ENCODE peak calls at places on chromosomes 2 and 18, in ten cellular contexts. D, V, O, G, I, X, K, W, U and S are unnamed samples.

GRCh38 chr2:127649684-127650040 is 3.7 kb downstream of the GPR17 start:
- DNase-seq in D (peak), V (peak), O (peak), G (peak), I (peak), X (peak), K (peak), W (peak), U (peak), S (peak)

GRCh38 chr2:25340340-25340886 is 1.3 kb downstream of the DNMT3A start:
- DNase-seq in D (peak), V (peak), O (no peak), G (peak), I (no peak), X (no peak), K (no peak), W (no peak), U (peak), S (no peak)

GRCh38 chr2:147665035-147665434 is 179.8 kb upstream of the ACVR2A start:
- DNase-seq in D (peak), V (no peak), O (no peak), G (no peak), I (no peak), X (no peak), K (no peak), W (no peak), U (no peak), S (peak)

GRCh38 chr2:240686460-240686859 is 3.8 kb upstream of the AQP12B start:
- DNase-seq in D (no peak), V (no peak), O (no peak), G (no peak), I (no peak), X (no peak), K (no peak), W (no peak), U (no peak), S (no peak)

GRCh38 chr18:45108754-45109153 is 428.1 kb downstream of the SETBP1 start:
- DNase-seq in D (no peak), V (no peak), O (no peak), G (no peak), I (no peak), X (no peak), K (no peak), W (no peak), U (no peak), S (no peak)

GRCh38 chr2:147715807-147716206 is 129.0 kb upstream of the ACVR2A start:
- DNase-seq in D (no peak), V (no peak), O (no peak), G (no peak), I (no peak), X (no peak), K (no peak), W (no peak), U (no peak), S (peak)

GRCh38 chr2:12717988-12718661 is 1.4 kb downstream of the TRIB2 start:
- DNase-seq in D (peak), V (no peak), O (no peak), G (peak), I (peak), X (peak), K (no peak), W (no peak), U (peak), S (peak)

GRCh38 chr2:149375801-149376349 is 45.5 kb downstream of the LYPD6 start:
- DNase-seq in D (no peak), V (no peak), O (no peak), G (no peak), I (no peak), X (peak), K (no peak), W (peak), U (no peak), S (peak)

GRCh38 chr2:104046466-104046865 is 807.4 kb upstream of the POU3F3 start:
- DNase-seq in D (no peak), V (no peak), O (no peak), G (no peak), I (no peak), X (no peak), K (no peak), W (no peak), U (no peak), S (no peak)

GRCh38 chr18:26868968-26869586 is 3.6 kb upstream of the AQP4 start:
- DNase-seq in D (no peak), V (no peak), O (no peak), G (no peak), I (no peak), X (no peak), K (no peak), W (no peak), U (no peak), S (no peak)

GRCh38 chr18:644395-645004 is 13.0 kb upstream of the TYMS start:
- DNase-seq in D (no peak), V (no peak), O (no peak), G (peak), I (no peak), X (no peak), K (no peak), W (no peak), U (no peak), S (no peak)

GRCh38 chr2:96233880-96234316 is 25.3 kb upstream of the STARD7 start:
- DNase-seq in D (no peak), V (no peak), O (no peak), G (no peak), I (peak), X (no peak), K (no peak), W (no peak), U (no peak), S (no peak)

GRCh38 chr18:65073060-65073550 is 677.7 kb upstream of the CDH7 start:
- DNase-seq in D (no peak), V (no peak), O (no peak), G (no peak), I (no peak), X (no peak), K (no peak), W (no peak), U (no peak), S (no peak)

GRCh38 chr2:234488913-234489451 is 7.9 kb downstream of the ARL4C start:
- DNase-seq in D (no peak), V (no peak), O (no peak), G (peak), I (peak), X (no peak), K (no peak), W (no peak), U (peak), S (no peak)

GRCh38 chr2:75481041-75481836 is 79.5 kb downstream of the EVA1A start:
- DNase-seq in D (peak), V (no peak), O (no peak), G (no peak), I (no peak), X (peak), K (peak), W (no peak), U (no peak), S (peak)

GRCh38 chr2:172100080-172101007 is 2.4 kb downstream of the DLX2 start:
- DNase-seq in D (peak), V (no peak), O (no peak), G (peak), I (no peak), X (no peak), K (no peak), W (no peak), U (no peak), S (peak)

GRCh38 chr2:10172033-10172865 is 49.7 kb downstream of the RRM2 start:
- DNase-seq in D (no peak), V (no peak), O (no peak), G (no peak), I (no peak), X (no peak), K (no peak), W (no peak), U (no peak), S (no peak)

GRCh38 chr2:71358931-71359671 is 27.5 kb downstream of the ZNF638 start:
- DNase-seq in D (peak), V (no peak), O (no peak), G (no peak), I (no peak), X (peak), K (no peak), W (no peak), U (no peak), S (peak)

GRCh38 chr2:238868616-238869292 is 20.9 kb downstream of the TWIST2 start:
- DNase-seq in D (peak), V (no peak), O (no peak), G (no peak), I (no peak), X (peak), K (no peak), W (no peak), U (no peak), S (peak)

GRCh38 chr2:123047186-123047585 is 977.9 kb upstream of the CNTNAP5 start:
- DNase-seq in D (no peak), V (no peak), O (no peak), G (no peak), I (no peak), X (no peak), K (no peak), W (no peak), U (no peak), S (no peak)

GRCh38 chr2:224038049-224038829 is 847 bp downstream of the SERPINE2 start:
- DNase-seq in D (peak), V (peak), O (peak), G (peak), I (peak), X (peak), K (peak), W (no peak), U (peak), S (peak)

GRCh38 chr2:227748079-227748478 is 2.4 kb downstream of the SCYGR8 start:
- DNase-seq in D (no peak), V (no peak), O (no peak), G (no peak), I (no peak), X (no peak), K (no peak), W (no peak), U (no peak), S (peak)

GRCh38 chr2:75098856-75099255 is 100.5 kb downstream of the TACR1 start:
- DNase-seq in D (peak), V (no peak), O (peak), G (no peak), I (no peak), X (peak), K (peak), W (no peak), U (no peak), S (peak)

GRCh38 chr2:107731435-107731834 is 95.3 kb upstream of the RGPD4 start:
- DNase-seq in D (no peak), V (no peak), O (no peak), G (no peak), I (no peak), X (no peak), K (no peak), W (no peak), U (no peak), S (no peak)

GRCh38 chr2:74119324-74119723 is 28.4 kb downstream of the BOLA3 start:
- DNase-seq in D (peak), V (no peak), O (no peak), G (no peak), I (no peak), X (no peak), K (peak), W (no peak), U (no peak), S (peak)